ENCODE peak calls at places on chromosome 15, in six cellular contexts. N is endothelial cell of umbilical vein; K is EH; V is mesendoderm; A is activated CD8-positive, alpha-beta memory T cell treated with anti-CD3 and anti-CD28 coated beads for 1 hour; M is kidney epithelial cell. U is an unnamed sample.
A peak's percentile ranks its signal among the peaks of the same experiment; 100 is the strongest.

GRCh38 chr15:78316211-78317077 is 17.0 kb upstream of the SKIC8 start:
- DNase-seq in V (peak; percentile 35), N (no peak), K (no peak), A (no peak), M (no peak), U (no peak)

GRCh38 chr15:69117431-69117841 is 43.0 kb upstream of the GLCE start:
- DNase-seq in A (no peak), N (no peak), V (peak; percentile 81), K (peak; percentile 12), M (no peak), U (no peak)

GRCh38 chr15:96350884-96351639 is 20.6 kb downstream of the NR2F2 start:
- DNase-seq in M (no peak), V (no peak), K (no peak), A (no peak), N (peak; percentile 63), U (no peak)

GRCh38 chr15:40936709-40937666 is 7.8 kb downstream of the DLL4 start:
- DNase-seq in K (no peak), V (peak; percentile 64), M (no peak), N (no peak), A (no peak), U (no peak)

GRCh38 chr15:64905119-64905831 is 6.4 kb upstream of the ANKDD1A start:
- DNase-seq in M (no peak), A (peak; percentile 61), V (peak; percentile 99), K (peak; percentile 75), N (peak; percentile 79), U (peak; percentile 84)

GRCh38 chr15:80404057-80404718 is at the start of gene ARNT2:
- DNase-seq in N (no peak), M (no peak), A (no peak), K (peak; percentile 50), V (peak; percentile 41), U (no peak)

GRCh38 chr15:29289179-29289578 is 19.6 kb upstream of the NSMCE3 start:
- DNase-seq in A (no peak), N (no peak), M (no peak), K (no peak), V (no peak), U (no peak)

GRCh38 chr15:101351736-101352135 is 56.7 kb upstream of the SNRPA1 start:
- DNase-seq in M (no peak), V (no peak), A (no peak), K (no peak), N (no peak), U (no peak)

GRCh38 chr15:61205427-61205826 is 23.7 kb downstream of the RORA start:
- DNase-seq in A (no peak), K (peak; percentile 36), M (no peak), N (peak; percentile 38), V (no peak), U (peak; percentile 35)

GRCh38 chr15:98954411-98954810 is 53.2 kb downstream of the PGPEP1L start:
- DNase-seq in A (no peak), N (no peak), M (peak; percentile 47), K (peak; percentile 99), V (no peak), U (no peak)

GRCh38 chr15:98889930-98890695 is 117.5 kb downstream of the PGPEP1L start:
- DNase-seq in N (peak; percentile 60), A (no peak), M (peak; percentile 96), K (peak; percentile 90), V (peak; percentile 70), U (no peak)

GRCh38 chr15:35545316-35545824 is 595 bp downstream of the DPH6 start:
- DNase-seq in V (no peak), K (peak; percentile 74), N (peak; percentile 77), A (peak; percentile 1), M (peak; percentile 49), U (peak; percentile 77)

GRCh38 chr15:40420793-40421192 is 15.2 kb downstream of the IVD start:
- DNase-seq in V (no peak), M (no peak), A (no peak), K (no peak), N (no peak), U (no peak)

GRCh38 chr15:64636101-64636500 is 139.3 kb downstream of the RBPMS2 start:
- DNase-seq in M (no peak), N (peak; percentile 12), A (no peak), V (peak; percentile 51), K (peak; percentile 12), U (peak; percentile 7)

GRCh38 chr15:99403597-99403996 is 152.3 kb downstream of the LRRC28 start:
- DNase-seq in A (no peak), N (no peak), M (no peak), V (no peak), K (no peak), U (no peak)

GRCh38 chr15:74643368-74644204 is 27.9 kb downstream of the CLK3 start:
- DNase-seq in N (no peak), V (peak; percentile 60), A (no peak), K (no peak), M (no peak), U (no peak)

GRCh38 chr15:52018244-52018643 is 775 bp upstream of the MAPK6 start:
- DNase-seq in N (no peak), A (no peak), M (no peak), K (peak; percentile 69), V (no peak), U (no peak)

GRCh38 chr15:49815937-49816336 is 195.1 kb downstream of the DTWD1 start:
- DNase-seq in N (no peak), A (no peak), K (peak; percentile 94), V (no peak), M (peak; percentile 5), U (peak; percentile 14)

GRCh38 chr15:63077952-63078351 is 35.4 kb downstream of the TPM1 start:
- DNase-seq in K (no peak), V (peak; percentile 63), N (no peak), A (no peak), M (no peak), U (no peak)

GRCh38 chr15:93252780-93253179 is 163.8 kb upstream of the RGMA start:
- DNase-seq in A (no peak), N (no peak), K (no peak), M (no peak), V (no peak), U (no peak)

GRCh38 chr15:45429974-45430792 is 51.8 kb upstream of the GATM start:
- DNase-seq in M (no peak), K (peak; percentile 56), N (peak; percentile 50), V (peak; percentile 56), A (peak; percentile 85), U (peak; percentile 69)

GRCh38 chr15:99452728-99453643 is 112.8 kb upstream of the MEF2A start:
- DNase-seq in M (no peak), K (peak; percentile 80), A (no peak), N (peak; percentile 67), V (no peak), U (peak; percentile 81)

GRCh38 chr15:74906193-74906449 is 530 bp downstream of the FAM219B start:
- DNase-seq in A (peak; percentile 17), V (no peak), M (no peak), N (peak; percentile 54), K (peak; percentile 44), U (no peak)

GRCh38 chr15:73838795-73839565 is 34.4 kb upstream of the TBC1D21 start:
- DNase-seq in A (no peak), K (peak; percentile 1), M (no peak), N (no peak), V (no peak), U (no peak)

GRCh38 chr15:62786123-62786825 is 256.3 kb upstream of the TPM1 start:
- DNase-seq in A (no peak), K (no peak), N (peak; percentile 18), V (no peak), M (no peak), U (peak; percentile 67)

GRCh38 chr15:32857732-32858131 is 139.9 kb downstream of the GREM1 start:
- DNase-seq in V (no peak), K (no peak), A (no peak), M (no peak), N (no peak), U (no peak)

GRCh38 chr15:86403221-86403620 is 323.6 kb downstream of the AGBL1 start:
- DNase-seq in N (no peak), A (no peak), M (no peak), V (no peak), K (no peak), U (no peak)

GRCh38 chr15:67531379-67532059 is 10.6 kb downstream of the C15orf61 start:
- DNase-seq in A (no peak), M (no peak), V (no peak), N (peak; percentile 9), K (peak; percentile 89), U (peak; percentile 24)

GRCh38 chr15:60426870-60427528 is 29.2 kb upstream of the ANXA2 start:
- DNase-seq in K (peak; percentile 90), A (no peak), V (no peak), N (peak; percentile 26), M (no peak), U (peak; percentile 66)

GRCh38 chr15:41926184-41927056 is 32.6 kb upstream of the SPTBN5 start:
- DNase-seq in K (peak; percentile 53), N (peak; percentile 32), A (no peak), M (no peak), V (peak; percentile 54), U (peak; percentile 58)

GRCh38 chr15:35725353-35725752 is 179.4 kb upstream of the DPH6 start:
- DNase-seq in A (no peak), N (peak; percentile 78), K (peak; percentile 71), M (no peak), V (no peak), U (no peak)